ENCODE peak calls at places on chromosomes 11 and 22, in seven cellular contexts. M, D, J, C, E, X and K are unnamed samples.
A peak's percentile ranks its signal among the peaks of the same experiment; 100 is the strongest.

GRCh38 chr11:64120951-64121569 is 44.9 kb downstream of the MACROD1 start:
- DNase-seq in M (no peak), X (no peak), C (no peak), D (no peak), J (no peak), E (no peak), K (no peak)

GRCh38 chr22:50674127-50674493 is 1.5 kb downstream of the SHANK3 start:
- DNase-seq in C (no peak), M (no peak), D (no peak), X (peak; percentile 67), J (no peak), E (peak; percentile 45), K (no peak)

GRCh38 chr22:30386608-30386959 is 627 bp downstream of the RNF215 start:
- DNase-seq in D (peak; percentile 38), X (no peak), C (no peak), J (no peak), E (no peak), M (peak; percentile 14), K (no peak)

GRCh38 chr11:12221136-12221535 is 110.7 kb downstream of the MICAL2 start:
- DNase-seq in M (no peak), X (no peak), E (no peak), C (no peak), D (no peak), J (no peak), K (no peak)

GRCh38 chr11:121323208-121323607 is 30.6 kb downstream of the SC5D start:
- DNase-seq in C (no peak), D (no peak), M (no peak), J (no peak), E (no peak), X (no peak), K (no peak)

GRCh38 chr11:45900916-45901617 is 6.0 kb downstream of the FREY1 start:
- DNase-seq in J (no peak), E (no peak), M (no peak), D (peak; percentile 43), X (no peak), C (no peak), K (no peak)

GRCh38 chr22:42500164-42500835 is 19.3 kb downstream of the RRP7A start:
- DNase-seq in D (peak; percentile 89), M (peak; percentile 92), X (peak; percentile 96), J (peak; percentile 81), C (no peak), E (peak; percentile 71), K (peak; percentile 74)

GRCh38 chr11:119089319-119089718 is 4.6 kb downstream of the HMBS start:
- DNase-seq in J (no peak), X (no peak), C (no peak), E (no peak), D (no peak), M (no peak), K (no peak)

GRCh38 chr11:15127341-15127740 is 12.6 kb downstream of the INSC start:
- DNase-seq in X (no peak), M (no peak), D (no peak), J (no peak), E (no peak), C (no peak), K (no peak)

GRCh38 chr11:17504330-17505107 is 27.9 kb upstream of the ABCC8 start:
- DNase-seq in C (peak; percentile 45), E (peak; percentile 88), X (peak; percentile 93), D (peak; percentile 36), J (peak; percentile 82), M (peak; percentile 83), K (peak; percentile 81)

GRCh38 chr11:120959189-120959588 is 64.7 kb upstream of the TBCEL start:
- DNase-seq in M (no peak), E (no peak), X (no peak), C (no peak), J (no peak), D (no peak), K (no peak)

GRCh38 chr22:39212721-39213376 is 31.9 kb downstream of the PDGFB start:
- DNase-seq in C (peak; percentile 52), E (no peak), J (no peak), D (no peak), M (no peak), X (peak; percentile 82), K (no peak)

GRCh38 chr11:107408762-107409200 is 48.8 kb downstream of the CWF19L2 start:
- DNase-seq in C (peak; percentile 89), E (no peak), D (no peak), J (no peak), X (no peak), M (no peak), K (no peak)

GRCh38 chr22:17700778-17701177 is 62.2 kb downstream of the BCL2L13 start:
- DNase-seq in X (no peak), J (no peak), M (no peak), D (no peak), E (no peak), C (no peak), K (no peak)

GRCh38 chr11:57001674-57002401 is 13.1 kb downstream of the OR5AK2 start:
- DNase-seq in M (no peak), D (no peak), E (no peak), X (no peak), J (no peak), C (no peak), K (no peak)

GRCh38 chr22:42443240-42444059 is 11.2 kb upstream of the NFAM1 start:
- DNase-seq in C (no peak), X (no peak), D (no peak), J (no peak), M (no peak), E (no peak), K (peak; percentile 5)

GRCh38 chr11:33942954-33943353 is 51.1 kb upstream of the LMO2 start:
- DNase-seq in X (no peak), C (no peak), J (no peak), M (no peak), D (no peak), E (no peak), K (no peak)

GRCh38 chr11:126404367-126404766 is 48.9 kb downstream of the ST3GAL4 start:
- DNase-seq in E (no peak), J (no peak), X (no peak), D (no peak), M (no peak), C (no peak), K (no peak)

GRCh38 chr11:14584595-14584994 is 59.0 kb upstream of the PDE3B start:
- DNase-seq in X (no peak), E (peak; percentile 26), C (peak; percentile 88), J (no peak), D (no peak), M (peak; percentile 50), K (no peak)

GRCh38 chr22:35056486-35056885 is 9.5 kb upstream of the ISX start:
- DNase-seq in X (no peak), E (no peak), M (no peak), D (no peak), C (no peak), J (no peak), K (no peak)

GRCh38 chr22:50677493-50678217 is 5.0 kb downstream of the SHANK3 start:
- DNase-seq in C (no peak), X (no peak), E (no peak), J (no peak), D (no peak), M (no peak), K (no peak)

GRCh38 chr22:38871360-38872171 is 450 bp downstream of the CBX6 start:
- DNase-seq in M (no peak), J (peak; percentile 59), D (peak; percentile 42), C (no peak), E (peak; percentile 30), X (peak; percentile 74), K (peak; percentile 45)

GRCh38 chr11:73218106-73218829 is at the start of gene P2RY2:
- DNase-seq in M (peak; percentile 91), C (peak; percentile 53), X (peak; percentile 94), D (peak; percentile 43), E (peak; percentile 79), J (peak; percentile 93), K (no peak)

GRCh38 chr22:36940676-36941075 is 27.2 kb downstream of the CSF2RB start:
- DNase-seq in M (peak; percentile 34), D (no peak), E (no peak), C (no peak), J (no peak), X (peak; percentile 41), K (no peak)

GRCh38 chr11:64644348-64645242 is 53.6 kb downstream of the SLC22A12 start:
- DNase-seq in C (no peak), J (no peak), D (no peak), E (no peak), X (peak; percentile 74), M (no peak), K (no peak)

DNA sequence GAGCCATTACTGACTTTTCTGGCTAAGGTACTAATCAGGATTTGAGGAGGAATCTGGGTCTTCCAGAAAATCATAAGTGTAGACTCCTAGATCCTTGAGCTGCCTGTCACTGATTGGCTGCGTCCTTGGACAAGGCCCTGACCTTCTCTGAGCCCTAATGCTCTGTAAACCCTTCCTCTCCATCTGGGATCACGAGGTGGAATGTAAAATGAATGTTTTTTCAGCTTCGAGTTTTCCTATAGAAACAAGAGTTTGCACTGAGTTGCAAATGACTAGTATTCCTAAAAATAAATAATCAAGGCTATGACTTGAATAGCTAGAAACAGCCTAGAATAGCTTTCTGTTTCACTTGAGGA is 1.1 kb upstream of the DIXDC1 start:
- DNase-seq in D (no peak), X (peak; percentile 39), M (no peak), C (peak; percentile 34), J (no peak), E (no peak), K (no peak)
- H3K27ac ChIP-seq in D (peak overlapping the region; percentile 58), X (no peak overlapping the region), M (peak overlapping the region; percentile 84), C (peak overlapping the region; percentile 90), J (peak overlapping the region; percentile 79), E (peak overlapping the region; percentile 55), K (no peak overlapping the region)

GRCh38 chr22:49201046-49201970 is 626.4 kb downstream of the BRD1 start:
- DNase-seq in M (no peak), J (peak; percentile 25), E (no peak), X (peak; percentile 25), C (no peak), D (peak; percentile 3), K (no peak)

GRCh38 chr22:49203863-49204598 is 623.6 kb downstream of the BRD1 start:
- DNase-seq in E (no peak), X (peak; percentile 17), M (no peak), J (peak; percentile 38), C (no peak), D (no peak), K (no peak)

GRCh38 chr22:49204599-49205214 is 623.0 kb downstream of the BRD1 start:
- DNase-seq in X (no peak), J (peak; percentile 33), D (no peak), E (no peak), M (no peak), C (no peak), K (no peak)

GRCh38 chr22:49202226-49202625 is 625.4 kb downstream of the BRD1 start:
- DNase-seq in M (no peak), E (no peak), C (no peak), D (peak; percentile 1), J (peak; percentile 8), X (peak; percentile 27), K (no peak)

GRCh38 chr22:49203091-49203862 is 624.4 kb downstream of the BRD1 start:
- DNase-seq in D (peak; percentile 4), M (no peak), E (no peak), J (peak; percentile 34), X (peak; percentile 36), C (no peak), K (no peak)
- H3K9me3 ChIP-seq in D (no peaks in the 10 kb centered on the region), M (no peaks in the 10 kb centered on the region), E (no peaks in the 10 kb centered on the region), J (no peaks in the 10 kb centered on the region), X (no peaks in the 10 kb centered on the region), C (no peaks in the 10 kb centered on the region), K (no peaks in the 10 kb centered on the region)

GRCh38 chr11:19557720-19558140 is 154.9 kb upstream of the NAV2 start:
- DNase-seq in X (peak; percentile 97), M (peak; percentile 88), E (peak; percentile 87), D (peak; percentile 62), C (peak; percentile 61), J (peak; percentile 82), K (peak; percentile 43)
- TF ChIP-seq CTCF in X (peak; percentile 98), M (peak; percentile 81), E (peak; percentile 90), D (peak; percentile 46), C (peak; percentile 88), J (peak; percentile 87), K (peak; percentile 76)

GRCh38 chr11:3188496-3189192 is 23.5 kb upstream of the OSBPL5 start:
- DNase-seq in D (no peak), M (no peak), E (no peak), J (no peak), X (peak; percentile 57), C (no peak), K (peak; percentile 14)
- H3K27ac ChIP-seq in D (no peak overlapping the region), M (no peak overlapping the region), E (no peak overlapping the region), J (no peak overlapping the region), X (no peak overlapping the region), C (no peak overlapping the region), K (no peak overlapping the region)